ENCODE peak calls at places on chromosomes 4 and X, in six cellular contexts. N is astrocyte of the spinal cord, V is LNCaP clone FGC, T is cardiac fibroblast, J is mesothelial cell of epicardium, H is fibroblast of mammary gland. B is an unnamed sample.

GRCh38 chr4:4559596-4559995 is 17.7 kb upstream of the STX18 start:
- DNase-seq in N (no peak), V (no peak), T (no peak), J (no peak), H (no peak), B (peak; percentile 30)

GRCh38 chr4:45033676-45034410 is 307.5 kb upstream of the GNPDA2 start:
- DNase-seq in N (no peak), V (no peak), T (no peak), J (no peak), H (no peak), B (no peak)

GRCh38 chr4:150256841-150257273 is 178.6 kb downstream of the DCLK2 start:
- DNase-seq in N (no peak), V (no peak), T (no peak), J (no peak), H (no peak), B (no peak)

GRCh38 chrX:103464774-103465117 is 54.5 kb downstream of the RAB40A start:
- DNase-seq in N (peak; percentile 73), V (peak; percentile 8), T (peak; percentile 83), J (peak; percentile 79), H (peak; percentile 76), B (peak; percentile 60)

GRCh38 chrX:52574416-52575275 is 57.8 kb upstream of the XAGE1B start:
- DNase-seq in N (peak; percentile 60), V (peak; percentile 30), T (peak; percentile 71), J (no peak), H (peak; percentile 64), B (peak; percentile 35)

GRCh38 chr4:164379694-164380093 is 374.2 kb upstream of the SMIM31 start:
- DNase-seq in N (no peak), V (no peak), T (no peak), J (no peak), H (no peak), B (no peak)

GRCh38 chr4:151895671-151896070 is 134.9 kb upstream of the GATB start:
- DNase-seq in N (no peak), V (no peak), T (no peak), J (no peak), H (no peak), B (no peak)

GRCh38 chrX:81202413-81202794 is 502 bp downstream of the SH3BGRL start:
- DNase-seq in N (peak; percentile 45), V (no peak), T (peak; percentile 15), J (no peak), H (peak; percentile 32), B (no peak)

GRCh38 chr4:179151770-179152169 is 1709.5 kb upstream of the AGA start:
- DNase-seq in N (no peak), V (no peak), T (no peak), J (no peak), H (no peak), B (no peak)

GRCh38 chrX:43644124-43644701 is 11.9 kb upstream of the MAOA start:
- DNase-seq in N (peak; percentile 82), V (no peak), T (peak; percentile 76), J (no peak), H (peak; percentile 90), B (no peak)

GRCh38 chrX:13898084-13898483 is 81.2 kb upstream of the GPM6B start:
- DNase-seq in N (no peak), V (no peak), T (peak; percentile 62), J (no peak), H (peak; percentile 89), B (peak; percentile 9)

GRCh38 chrX:71618303-71618721 is at the start of gene CXCR3:
- DNase-seq in N (peak; percentile 18), V (no peak), T (no peak), J (no peak), H (no peak), B (no peak)

GRCh38 chrX:149365552-149365951 is 139.6 kb downstream of the IDS start:
- DNase-seq in N (no peak), V (no peak), T (no peak), J (no peak), H (no peak), B (no peak)

GRCh38 chrX:154727418-154728323 is 23.2 kb downstream of the GAB3 start:
- DNase-seq in N (peak; percentile 63), V (no peak), T (peak; percentile 78), J (no peak), H (peak; percentile 57), B (peak; percentile 4)

GRCh38 chr4:26140150-26140898 is 180.5 kb upstream of the RBPJ start:
- DNase-seq in N (peak; percentile 69), V (peak; percentile 80), T (no peak), J (no peak), H (peak; percentile 57), B (peak; percentile 90)

GRCh38 chr4:84887824-84888223 is 78.7 kb downstream of the WDFY3 start:
- DNase-seq in N (peak; percentile 47), V (no peak), T (peak; percentile 59), J (no peak), H (peak; percentile 86), B (peak; percentile 54)

GRCh38 chr4:2036327-2036726 is 22.8 kb upstream of the NAT8L start:
- DNase-seq in N (no peak), V (no peak), T (no peak), J (no peak), H (no peak), B (no peak)

GRCh38 chrX:40735318-40736169 is at the start of gene MED14:
- DNase-seq in N (peak; percentile 91), V (no peak), T (peak; percentile 89), J (peak; percentile 84), H (peak; percentile 78), B (peak; percentile 70)

GRCh38 chrX:54639018-54639345 is 109.0 kb downstream of the GNL3L start:
- DNase-seq in N (no peak), V (no peak), T (no peak), J (no peak), H (no peak), B (no peak)

GRCh38 chrX:119421306-119421705 is 22.2 kb downstream of the SLC25A43 start:
- DNase-seq in N (no peak), V (no peak), T (no peak), J (no peak), H (no peak), B (no peak)

GRCh38 chrX:107485019-107485418 is 35.6 kb downstream of the FRMPD3 start:
- DNase-seq in N (peak; percentile 5), V (no peak), T (no peak), J (no peak), H (peak; percentile 11), B (no peak)

GRCh38 chr4:111937368-111937767 is 207.9 kb upstream of the FAM241A start:
- DNase-seq in N (peak; percentile 19), V (peak; percentile 14), T (peak; percentile 20), J (no peak), H (peak; percentile 64), B (peak; percentile 35)

GRCh38 chrX:7253565-7253964 is 105.6 kb upstream of the PUDP start:
- DNase-seq in N (no peak), V (no peak), T (no peak), J (no peak), H (no peak), B (no peak)

GRCh38 chr4:88018471-88018870 is 11.0 kb downstream of the PKD2 start:
- DNase-seq in N (peak; percentile 51), V (no peak), T (peak; percentile 81), J (no peak), H (peak; percentile 93), B (no peak)

GRCh38 chrX:96538104-96538725 is 146.4 kb upstream of the DIAPH2 start:
- DNase-seq in N (no peak), V (no peak), T (no peak), J (no peak), H (no peak), B (no peak)

GRCh38 chr4:96472103-96472867 is 632.4 kb downstream of the PDHA2 start:
- DNase-seq in N (no peak), V (no peak), T (peak; percentile 6), J (no peak), H (no peak), B (no peak)

GRCh38 chr4:182938213-182938645 is 21.0 kb upstream of the DCTD start:
- DNase-seq in N (peak; percentile 60), V (peak; percentile 18), T (peak; percentile 74), J (peak; percentile 74), H (peak; percentile 61), B (peak; percentile 60)

GRCh38 chrX:143635915-143636314 is at the start of gene SLITRK4:
- DNase-seq in N (no peak), V (no peak), T (peak; percentile 76), J (no peak), H (no peak), B (no peak)

GRCh38 chr4:77203380-77204197 is 46.6 kb downstream of the CCNG2 start:
- DNase-seq in N (peak; percentile 82), V (peak; percentile 44), T (peak; percentile 88), J (peak; percentile 59), H (peak; percentile 85), B (peak; percentile 76)

GRCh38 chr4:16844796-16845586 is 53.5 kb downstream of the LDB2 start:
- DNase-seq in N (peak; percentile 42), V (no peak), T (peak; percentile 11), J (no peak), H (peak; percentile 48), B (peak; percentile 3)

GRCh38 chrX:102985182-102985581 is 48.1 kb downstream of the RAB40AL start:
- DNase-seq in N (no peak), V (no peak), T (no peak), J (no peak), H (no peak), B (no peak)

GRCh38 chr4:72743078-72743477 is 174.1 kb upstream of the ADAMTS3 start:
- DNase-seq in N (no peak), V (no peak), T (no peak), J (no peak), H (no peak), B (no peak)
- TF ChIP-seq CTCF in N (no peak), V (no peak), T (no peak), J (no peak), H (no peak), B (no peak)

DNA sequence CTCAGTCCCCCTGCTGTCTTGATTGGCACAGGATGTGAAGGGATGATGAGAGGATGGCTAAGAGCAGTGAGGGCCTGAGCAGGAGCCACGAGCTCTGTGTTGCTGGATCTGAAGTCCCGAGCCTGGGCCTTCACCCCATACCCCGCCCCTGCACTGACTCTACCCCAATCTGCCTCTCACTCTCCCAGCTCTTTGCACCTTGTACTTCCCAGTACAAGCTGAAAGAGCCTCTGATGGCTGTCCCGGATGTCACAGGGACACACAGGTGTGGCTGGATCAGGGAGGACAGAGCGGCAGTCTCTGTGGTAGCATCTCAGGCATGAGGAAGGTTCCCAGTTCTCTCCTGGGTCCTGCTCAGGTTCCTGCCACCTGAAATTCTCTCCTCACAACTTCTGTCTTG is 103.6 kb downstream of the CHIC2 start:
- DNase-seq in N (no peak), V (no peak), T (no peak), J (no peak), H (no peak), B (no peak)
- TF ChIP-seq CTCF in N (no peak), V (no peak), T (no peak), J (no peak), H (no peak), B (no peak)

GRCh38 chrX:153651540-153652079 is 4.6 kb downstream of the DUSP9 start:
- DNase-seq in N (no peak), V (no peak), T (no peak), J (peak; percentile 28), H (no peak), B (no peak)
- TF ChIP-seq CTCF in N (peak; percentile 28), V (no peak), T (peak; percentile 29), J (peak; percentile 20), H (peak; percentile 17), B (peak; percentile 56)

DNA sequence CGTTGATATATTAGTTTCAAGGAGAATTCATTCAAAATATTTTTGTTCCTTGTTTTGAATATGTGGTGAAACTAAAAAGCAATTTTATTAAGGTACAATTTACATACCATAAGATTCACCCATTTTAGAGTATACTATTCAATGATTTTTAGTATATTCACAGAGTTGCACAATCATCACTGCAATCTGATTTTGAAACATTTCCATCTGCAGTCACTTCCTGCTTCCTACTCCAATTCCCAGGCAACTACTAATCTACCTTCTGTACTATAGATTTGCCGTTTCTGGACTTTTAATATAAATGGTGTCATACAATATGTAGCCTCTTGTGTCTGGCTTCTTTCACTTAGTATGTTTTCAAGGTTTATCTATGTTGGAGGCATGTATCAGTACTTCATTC is 71.3 kb downstream of the SLC9A7 start:
- DNase-seq in N (no peak), V (no peak), T (peak; percentile 4), J (no peak), H (peak; percentile 36), B (no peak)
- TF ChIP-seq CTCF in N (no peak), V (no peak), T (no peak), J (no peak), H (no peak), B (no peak)

B was measured in HFFc6.